ENCODE peak calls at places on chromosomes 2 and 18, in six cellular contexts. One of them, this sample, is unnamed.

GRCh38 chr2:237026981-237027711 is 58.5 kb upstream of the COPS8 start:
- DNase-seq in cardiac muscle cell: peak
- DNase-seq in HCT116: peak
- DNase-seq in ovary: peak
- DNase-seq in astrocyte: peak
- DNase-seq in upper lobe of right lung: peak
- DNase-seq in this sample: peak

GRCh38 chr2:145757503-145758290 is 1237.8 kb upstream of the ZEB2 start:
- DNase-seq in astrocyte: no peak
- DNase-seq in HCT116: no peak
- DNase-seq in ovary: no peak
- DNase-seq in cardiac muscle cell: no peak
- DNase-seq in upper lobe of right lung: no peak
- DNase-seq in this sample: no peak

GRCh38 chr18:30265190-30265589 is 777.4 kb downstream of the DSC3 start:
- DNase-seq in cardiac muscle cell: no peak
- DNase-seq in astrocyte: no peak
- DNase-seq in HCT116: no peak
- DNase-seq in ovary: no peak
- DNase-seq in upper lobe of right lung: no peak
- DNase-seq in this sample: no peak

GRCh38 chr2:31523871-31524492 is 56.8 kb downstream of the SRD5A2 start:
- DNase-seq in ovary: no peak
- DNase-seq in upper lobe of right lung: no peak
- DNase-seq in HCT116: peak
- DNase-seq in cardiac muscle cell: peak
- DNase-seq in astrocyte: peak
- DNase-seq in this sample: peak

GRCh38 chr2:66875941-66876462 is 441.1 kb downstream of the MEIS1 start:
- DNase-seq in cardiac muscle cell: no peak
- DNase-seq in upper lobe of right lung: no peak
- DNase-seq in HCT116: no peak
- DNase-seq in ovary: no peak
- DNase-seq in astrocyte: no peak
- DNase-seq in this sample: no peak

GRCh38 chr2:242085941-242086621 is 216.6 kb downstream of the RTP5 start:
- DNase-seq in cardiac muscle cell: no peak
- DNase-seq in HCT116: no peak
- DNase-seq in upper lobe of right lung: peak
- DNase-seq in astrocyte: no peak
- DNase-seq in ovary: no peak
- DNase-seq in this sample: peak

GRCh38 chr2:94874277-94874997 is 3.2 kb downstream of the TEKT4 start:
- DNase-seq in ovary: no peak
- DNase-seq in astrocyte: no peak
- DNase-seq in HCT116: peak
- DNase-seq in cardiac muscle cell: peak
- DNase-seq in upper lobe of right lung: peak
- DNase-seq in this sample: peak

GRCh38 chr18:25646971-25647370 is 295.0 kb upstream of the ZNF521 start:
- DNase-seq in cardiac muscle cell: no peak
- DNase-seq in ovary: no peak
- DNase-seq in HCT116: no peak
- DNase-seq in upper lobe of right lung: no peak
- DNase-seq in astrocyte: peak
- DNase-seq in this sample: peak

GRCh38 chr2:72943540-72944395 is 26.4 kb downstream of the EMX1 start:
- DNase-seq in cardiac muscle cell: no peak
- DNase-seq in HCT116: no peak
- DNase-seq in upper lobe of right lung: no peak
- DNase-seq in astrocyte: no peak
- DNase-seq in ovary: no peak
- DNase-seq in this sample: no peak

GRCh38 chr18:51006948-51007786 is 22.8 kb upstream of the SMAD4 start:
- DNase-seq in HCT116: no peak
- DNase-seq in astrocyte: no peak
- DNase-seq in cardiac muscle cell: peak
- DNase-seq in ovary: no peak
- DNase-seq in upper lobe of right lung: no peak
- DNase-seq in this sample: no peak
- H3K4me3 ChIP-seq in HCT116: no peak
- H3K4me3 ChIP-seq in astrocyte: no peak
- H3K4me3 ChIP-seq in cardiac muscle cell: no peak
- H3K4me3 ChIP-seq in ovary: no peak
- H3K4me3 ChIP-seq in upper lobe of right lung: no peak
- H3K4me3 ChIP-seq in this sample: no peak

DNA sequence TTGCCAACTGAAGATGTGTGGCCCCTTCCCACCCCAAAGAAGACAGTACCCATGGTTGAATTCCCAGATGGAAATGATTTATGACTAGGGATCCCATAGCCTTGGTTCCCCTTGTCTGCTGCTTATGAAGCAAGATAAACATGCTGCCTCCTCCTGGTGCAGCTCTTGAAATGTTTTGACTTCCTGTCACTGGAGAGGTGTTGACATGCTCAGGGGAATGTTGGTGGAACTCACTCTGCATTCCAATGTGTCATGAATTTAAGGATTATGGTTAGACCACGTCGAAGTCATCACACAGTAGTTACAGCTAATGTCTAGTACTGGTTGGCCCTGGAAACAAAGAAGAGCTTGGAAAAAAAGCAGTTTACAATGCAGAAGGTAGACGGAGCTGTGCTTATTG is 69.0 kb upstream of the FAM110C start:
- DNase-seq in ovary: no peak
- DNase-seq in upper lobe of right lung: no peak
- DNase-seq in cardiac muscle cell: peak
- DNase-seq in astrocyte: no peak
- DNase-seq in HCT116: peak
- DNase-seq in this sample: no peak
- TF ChIP-seq CTCF in ovary: no peak
- TF ChIP-seq CTCF in upper lobe of right lung: no peak
- TF ChIP-seq CTCF in cardiac muscle cell: no peak
- TF ChIP-seq CTCF in astrocyte: no peak
- TF ChIP-seq CTCF in HCT116: peak
- TF ChIP-seq CTCF in this sample: no peak

DNA sequence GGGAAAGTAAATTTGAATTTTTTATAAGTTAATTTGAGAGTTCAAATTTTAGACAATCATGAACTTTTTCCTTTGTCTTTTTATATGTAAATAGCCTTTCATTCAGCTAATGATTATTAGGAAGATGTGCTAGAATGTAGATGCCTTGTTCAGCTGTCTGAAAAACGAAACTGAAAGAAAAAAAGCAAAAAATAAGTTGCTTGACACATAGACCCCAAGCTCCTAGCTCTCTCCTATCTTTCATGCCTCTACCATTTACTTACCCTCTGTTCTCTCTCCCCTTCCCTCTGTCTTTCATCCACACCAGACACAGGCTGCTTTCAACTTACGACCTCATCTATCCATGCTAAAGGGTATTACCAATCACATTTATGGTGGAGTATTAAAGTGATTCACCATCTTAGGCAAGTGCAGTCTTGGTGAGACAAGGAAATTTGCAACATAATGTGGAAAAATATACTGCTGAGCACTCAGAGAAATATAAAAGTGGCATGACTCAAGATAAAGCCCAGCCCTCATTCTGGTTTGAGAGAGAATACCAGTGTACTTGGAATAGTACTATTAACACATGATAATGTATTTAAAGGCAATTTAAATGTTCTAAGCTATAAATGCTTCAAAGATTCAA is 425.6 kb downstream of the SUCLG1 start:
- DNase-seq in HCT116: no peak
- DNase-seq in upper lobe of right lung: no peak
- DNase-seq in cardiac muscle cell: no peak
- DNase-seq in astrocyte: no peak
- DNase-seq in ovary: no peak
- DNase-seq in this sample: no peak
- H3K4me3 ChIP-seq in HCT116: no peak
- H3K4me3 ChIP-seq in upper lobe of right lung: no peak
- H3K4me3 ChIP-seq in cardiac muscle cell: no peak
- H3K4me3 ChIP-seq in astrocyte: no peak
- H3K4me3 ChIP-seq in ovary: no peak
- H3K4me3 ChIP-seq in this sample: no peak

GRCh38 chr18:44654555-44654954 is 26.1 kb upstream of the SETBP1 start:
- DNase-seq in cardiac muscle cell: no peak
- DNase-seq in ovary: no peak
- DNase-seq in upper lobe of right lung: no peak
- DNase-seq in HCT116: no peak
- DNase-seq in astrocyte: peak
- DNase-seq in this sample: peak
- TF ChIP-seq CTCF in cardiac muscle cell: no peak
- TF ChIP-seq CTCF in ovary: no peak
- TF ChIP-seq CTCF in upper lobe of right lung: no peak
- TF ChIP-seq CTCF in HCT116: no peak
- TF ChIP-seq CTCF in astrocyte: no peak
- TF ChIP-seq CTCF in this sample: no peak

This sample was measured in AG10803.